ENCODE peak calls at places on chromosomes 7 and 10, in ten cellular contexts. One of them, this sample, is unnamed. For H3K4me1 and H3K36me3, the result is how much of the 10 kb centered on the place peaks cover.

GRCh38 chr7:12493407-12493806 is 77.1 kb upstream of the SCIN start:
- DNase-seq in psoas muscle: no peak
- DNase-seq in CD8-positive, alpha-beta memory T cell: no peak
- DNase-seq in Peyer's patch: no peak
- DNase-seq in Panc1: no peak
- DNase-seq in breast epithelium: no peak
- DNase-seq in stomach: peak
- DNase-seq in lower lobe of right lung: no peak
- DNase-seq in adrenal gland: no peak
- DNase-seq in left lung: no peak
- DNase-seq in this sample: no peak

GRCh38 chr7:77691892-77692491 is 4.3 kb upstream of the RSBN1L start:
- DNase-seq in psoas muscle: no peak
- DNase-seq in CD8-positive, alpha-beta memory T cell: no peak
- DNase-seq in Peyer's patch: no peak
- DNase-seq in Panc1: no peak
- DNase-seq in breast epithelium: no peak
- DNase-seq in stomach: peak
- DNase-seq in lower lobe of right lung: no peak
- DNase-seq in adrenal gland: no peak
- DNase-seq in left lung: no peak
- DNase-seq in this sample: no peak

GRCh38 chr10:121288011-121288410 is 310.2 kb downstream of the FGFR2 start:
- DNase-seq in psoas muscle: no peak
- DNase-seq in CD8-positive, alpha-beta memory T cell: no peak
- DNase-seq in Peyer's patch: no peak
- DNase-seq in Panc1: no peak
- DNase-seq in breast epithelium: no peak
- DNase-seq in stomach: no peak
- DNase-seq in lower lobe of right lung: no peak
- DNase-seq in adrenal gland: no peak
- DNase-seq in left lung: no peak
- DNase-seq in this sample: no peak

GRCh38 chr10:124478517-124478916 is 16.9 kb downstream of the LHPP start:
- DNase-seq in psoas muscle: no peak
- DNase-seq in CD8-positive, alpha-beta memory T cell: no peak
- DNase-seq in Peyer's patch: no peak
- DNase-seq in Panc1: no peak
- DNase-seq in breast epithelium: no peak
- DNase-seq in stomach: no peak
- DNase-seq in lower lobe of right lung: no peak
- DNase-seq in adrenal gland: no peak
- DNase-seq in left lung: no peak
- DNase-seq in this sample: no peak

GRCh38 chr10:124605001-124605370 is 139.2 kb downstream of the FAM53B start:
- DNase-seq in psoas muscle: peak
- DNase-seq in CD8-positive, alpha-beta memory T cell: no peak
- DNase-seq in Peyer's patch: no peak
- DNase-seq in Panc1: no peak
- DNase-seq in breast epithelium: no peak
- DNase-seq in stomach: no peak
- DNase-seq in lower lobe of right lung: no peak
- DNase-seq in adrenal gland: no peak
- DNase-seq in left lung: no peak
- DNase-seq in this sample: no peak

GRCh38 chr10:93821051-93821772 is 63.5 kb downstream of the LGI1 start:
- DNase-seq in psoas muscle: no peak
- DNase-seq in CD8-positive, alpha-beta memory T cell: no peak
- DNase-seq in Peyer's patch: no peak
- DNase-seq in Panc1: no peak
- DNase-seq in breast epithelium: no peak
- DNase-seq in stomach: no peak
- DNase-seq in lower lobe of right lung: no peak
- DNase-seq in adrenal gland: no peak
- DNase-seq in left lung: no peak
- DNase-seq in this sample: no peak

GRCh38 chr10:88949912-88950664 is 2.5 kb downstream of the ACTA2 start:
- DNase-seq in psoas muscle: no peak
- DNase-seq in CD8-positive, alpha-beta memory T cell: no peak
- DNase-seq in Peyer's patch: no peak
- DNase-seq in Panc1: no peak
- DNase-seq in breast epithelium: no peak
- DNase-seq in stomach: no peak
- DNase-seq in lower lobe of right lung: no peak
- DNase-seq in adrenal gland: no peak
- DNase-seq in left lung: no peak
- DNase-seq in this sample: no peak

GRCh38 chr7:22231806-22232205 is 125.1 kb downstream of the RAPGEF5 start:
- DNase-seq in psoas muscle: no peak
- DNase-seq in CD8-positive, alpha-beta memory T cell: no peak
- DNase-seq in Peyer's patch: no peak
- DNase-seq in Panc1: no peak
- DNase-seq in breast epithelium: no peak
- DNase-seq in stomach: no peak
- DNase-seq in lower lobe of right lung: no peak
- DNase-seq in adrenal gland: no peak
- DNase-seq in left lung: no peak
- DNase-seq in this sample: no peak

GRCh38 chr7:43698461-43699255 is 30.7 kb downstream of the COA1 start:
- DNase-seq in psoas muscle: no peak
- DNase-seq in CD8-positive, alpha-beta memory T cell: no peak
- DNase-seq in Peyer's patch: no peak
- DNase-seq in Panc1: no peak
- DNase-seq in breast epithelium: no peak
- DNase-seq in stomach: no peak
- DNase-seq in lower lobe of right lung: no peak
- DNase-seq in adrenal gland: no peak
- DNase-seq in left lung: no peak
- DNase-seq in this sample: no peak

GRCh38 chr7:43701502-43701859 is 27.8 kb downstream of the COA1 start:
- DNase-seq in psoas muscle: no peak
- DNase-seq in CD8-positive, alpha-beta memory T cell: no peak
- DNase-seq in Peyer's patch: no peak
- DNase-seq in Panc1: no peak
- DNase-seq in breast epithelium: no peak
- DNase-seq in stomach: no peak
- DNase-seq in lower lobe of right lung: no peak
- DNase-seq in adrenal gland: no peak
- DNase-seq in left lung: no peak
- DNase-seq in this sample: no peak

GRCh38 chr7:43700646-43701501 is 28.4 kb downstream of the COA1 start:
- DNase-seq in psoas muscle: no peak
- DNase-seq in CD8-positive, alpha-beta memory T cell: no peak
- DNase-seq in Peyer's patch: no peak
- DNase-seq in Panc1: no peak
- DNase-seq in breast epithelium: no peak
- DNase-seq in stomach: no peak
- DNase-seq in lower lobe of right lung: no peak
- DNase-seq in adrenal gland: no peak
- DNase-seq in left lung: no peak
- DNase-seq in this sample: no peak

GRCh38 chr7:43701929-43702328 is 27.4 kb downstream of the COA1 start:
- DNase-seq in psoas muscle: no peak
- DNase-seq in CD8-positive, alpha-beta memory T cell: no peak
- DNase-seq in Peyer's patch: no peak
- DNase-seq in Panc1: no peak
- DNase-seq in breast epithelium: no peak
- DNase-seq in stomach: no peak
- DNase-seq in lower lobe of right lung: no peak
- DNase-seq in adrenal gland: no peak
- DNase-seq in left lung: no peak
- DNase-seq in this sample: no peak

GRCh38 chr7:43700059-43700501 is 29.2 kb downstream of the COA1 start:
- DNase-seq in psoas muscle: no peak
- DNase-seq in CD8-positive, alpha-beta memory T cell: peak
- DNase-seq in Peyer's patch: no peak
- DNase-seq in Panc1: peak
- DNase-seq in breast epithelium: no peak
- DNase-seq in stomach: no peak
- DNase-seq in lower lobe of right lung: no peak
- DNase-seq in adrenal gland: no peak
- DNase-seq in left lung: no peak
- DNase-seq in this sample: no peak
- H3K4me1 ChIP-seq in psoas muscle: under half
- H3K4me1 ChIP-seq in CD8-positive, alpha-beta memory T cell: under half
- H3K4me1 ChIP-seq in Peyer's patch: under half
- H3K4me1 ChIP-seq in Panc1: under half
- H3K4me1 ChIP-seq in breast epithelium: under half
- H3K4me1 ChIP-seq in stomach: under half
- H3K4me1 ChIP-seq in lower lobe of right lung: under half
- H3K4me1 ChIP-seq in adrenal gland: under half
- H3K4me1 ChIP-seq in left lung: under half
- H3K4me1 ChIP-seq in this sample: under half

GRCh38 chr7:26101471-26102151 is 50.4 kb upstream of the NFE2L3 start:
- DNase-seq in psoas muscle: peak
- DNase-seq in CD8-positive, alpha-beta memory T cell: no peak
- DNase-seq in Peyer's patch: peak
- DNase-seq in Panc1: no peak
- DNase-seq in breast epithelium: no peak
- DNase-seq in stomach: no peak
- DNase-seq in lower lobe of right lung: no peak
- DNase-seq in adrenal gland: no peak
- DNase-seq in left lung: no peak
- DNase-seq in this sample: no peak

GRCh38 chr7:26102176-26102575 is 49.8 kb upstream of the NFE2L3 start:
- DNase-seq in psoas muscle: no peak
- DNase-seq in CD8-positive, alpha-beta memory T cell: no peak
- DNase-seq in Peyer's patch: no peak
- DNase-seq in Panc1: no peak
- DNase-seq in breast epithelium: no peak
- DNase-seq in stomach: no peak
- DNase-seq in lower lobe of right lung: no peak
- DNase-seq in adrenal gland: no peak
- DNase-seq in left lung: no peak
- DNase-seq in this sample: no peak

GRCh38 chr7:26103541-26104070 is 48.4 kb upstream of the NFE2L3 start:
- DNase-seq in psoas muscle: no peak
- DNase-seq in CD8-positive, alpha-beta memory T cell: no peak
- DNase-seq in Peyer's patch: no peak
- DNase-seq in Panc1: no peak
- DNase-seq in breast epithelium: no peak
- DNase-seq in stomach: no peak
- DNase-seq in lower lobe of right lung: no peak
- DNase-seq in adrenal gland: no peak
- DNase-seq in left lung: no peak
- DNase-seq in this sample: no peak

GRCh38 chr7:26097837-26098668 is 53.9 kb upstream of the NFE2L3 start:
- DNase-seq in psoas muscle: no peak
- DNase-seq in CD8-positive, alpha-beta memory T cell: no peak
- DNase-seq in Peyer's patch: no peak
- DNase-seq in Panc1: no peak
- DNase-seq in breast epithelium: no peak
- DNase-seq in stomach: no peak
- DNase-seq in lower lobe of right lung: no peak
- DNase-seq in adrenal gland: no peak
- DNase-seq in left lung: no peak
- DNase-seq in this sample: no peak

DNA sequence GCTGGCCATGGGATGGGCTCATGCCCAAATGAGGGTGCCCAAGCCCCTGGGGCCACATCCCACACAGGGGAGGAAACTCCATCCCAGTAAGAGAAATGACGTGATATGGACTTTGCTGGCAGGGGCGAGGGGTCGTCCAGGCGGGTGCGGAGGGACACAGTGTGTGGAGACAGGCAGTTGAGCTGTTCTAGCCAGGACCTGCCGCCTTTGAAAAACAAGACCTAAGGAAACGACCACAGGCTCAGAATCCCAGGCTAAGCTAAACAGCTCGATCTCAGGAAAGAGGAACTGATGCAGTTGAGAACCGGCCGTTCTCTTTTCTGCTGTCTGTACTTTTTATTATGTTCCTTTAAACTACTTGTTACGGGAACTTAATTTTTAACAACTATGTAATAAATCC is 51.1 kb upstream of the NFE2L3 start:
- DNase-seq in psoas muscle: no peak
- DNase-seq in CD8-positive, alpha-beta memory T cell: no peak
- DNase-seq in Peyer's patch: peak
- DNase-seq in Panc1: no peak
- DNase-seq in breast epithelium: no peak
- DNase-seq in stomach: no peak
- DNase-seq in lower lobe of right lung: no peak
- DNase-seq in adrenal gland: no peak
- DNase-seq in left lung: no peak
- DNase-seq in this sample: no peak
- H3K27ac ChIP-seq in psoas muscle: no peak
- H3K27ac ChIP-seq in CD8-positive, alpha-beta memory T cell: no peak
- H3K27ac ChIP-seq in Peyer's patch: peak
- H3K27ac ChIP-seq in Panc1: no peak
- H3K27ac ChIP-seq in breast epithelium: no peak
- H3K27ac ChIP-seq in stomach: peak
- H3K27ac ChIP-seq in lower lobe of right lung: peak
- H3K27ac ChIP-seq in adrenal gland: peak
- H3K27ac ChIP-seq in left lung: peak
- H3K27ac ChIP-seq in this sample: peak

GRCh38 chr10:112160834-112161233 is 22.7 kb downstream of the GPAM start:
- DNase-seq in psoas muscle: no peak
- DNase-seq in CD8-positive, alpha-beta memory T cell: no peak
- DNase-seq in Peyer's patch: no peak
- DNase-seq in Panc1: no peak
- DNase-seq in breast epithelium: no peak
- DNase-seq in stomach: no peak
- DNase-seq in lower lobe of right lung: no peak
- DNase-seq in adrenal gland: no peak
- DNase-seq in left lung: no peak
- DNase-seq in this sample: no peak

GRCh38 chr10:112166800-112167199 is 16.8 kb downstream of the GPAM start:
- DNase-seq in psoas muscle: no peak
- DNase-seq in CD8-positive, alpha-beta memory T cell: no peak
- DNase-seq in Peyer's patch: no peak
- DNase-seq in Panc1: no peak
- DNase-seq in breast epithelium: no peak
- DNase-seq in stomach: no peak
- DNase-seq in lower lobe of right lung: no peak
- DNase-seq in adrenal gland: no peak
- DNase-seq in left lung: no peak
- DNase-seq in this sample: no peak

GRCh38 chr10:112159469-112159868 is 24.1 kb downstream of the GPAM start:
- DNase-seq in psoas muscle: no peak
- DNase-seq in CD8-positive, alpha-beta memory T cell: no peak
- DNase-seq in Peyer's patch: no peak
- DNase-seq in Panc1: no peak
- DNase-seq in breast epithelium: no peak
- DNase-seq in stomach: no peak
- DNase-seq in lower lobe of right lung: no peak
- DNase-seq in adrenal gland: no peak
- DNase-seq in left lung: no peak
- DNase-seq in this sample: no peak

DNA sequence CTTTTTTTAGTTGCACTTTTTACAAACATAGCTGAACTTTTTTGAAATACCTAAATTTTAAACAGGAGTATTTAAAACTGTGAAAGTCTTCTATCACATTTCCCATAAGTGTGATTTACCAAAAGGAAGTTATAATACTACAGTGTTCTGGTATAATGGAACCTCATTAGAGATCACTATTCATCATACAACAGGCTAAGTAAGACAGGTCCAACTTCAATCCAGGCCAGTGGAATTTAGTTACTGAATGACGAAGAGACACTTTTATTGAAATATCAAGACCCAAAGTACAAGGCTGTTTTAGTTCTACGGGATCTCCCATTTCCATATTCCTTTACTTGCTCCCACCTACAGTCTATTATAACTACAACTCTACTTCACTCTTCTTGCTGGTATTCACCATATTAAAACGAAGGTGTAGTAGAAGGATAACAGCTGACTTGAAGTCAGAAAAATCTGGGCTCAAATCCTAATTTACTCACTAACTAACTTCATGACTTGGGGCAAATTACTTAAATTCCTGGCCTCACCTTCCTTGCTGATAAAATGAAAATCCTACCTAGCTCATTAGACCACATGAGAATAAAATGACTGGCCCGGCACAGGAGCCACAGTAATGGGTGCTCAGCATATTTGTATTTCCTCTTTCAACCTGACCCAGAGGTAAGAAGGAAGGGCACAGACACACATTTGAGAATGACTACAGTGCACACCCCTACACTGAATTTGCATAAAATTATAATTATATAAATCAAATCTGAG is 21.6 kb downstream of the GPAM start:
- DNase-seq in psoas muscle: no peak
- DNase-seq in CD8-positive, alpha-beta memory T cell: no peak
- DNase-seq in Peyer's patch: no peak
- DNase-seq in Panc1: no peak
- DNase-seq in breast epithelium: no peak
- DNase-seq in stomach: no peak
- DNase-seq in lower lobe of right lung: no peak
- DNase-seq in adrenal gland: no peak
- DNase-seq in left lung: no peak
- DNase-seq in this sample: no peak
- H3K36me3 ChIP-seq in psoas muscle: under half
- H3K36me3 ChIP-seq in CD8-positive, alpha-beta memory T cell: under half
- H3K36me3 ChIP-seq in Peyer's patch: under half
- H3K36me3 ChIP-seq in Panc1: under half
- H3K36me3 ChIP-seq in breast epithelium: under half
- H3K36me3 ChIP-seq in stomach: under half
- H3K36me3 ChIP-seq in lower lobe of right lung: half or more
- H3K36me3 ChIP-seq in adrenal gland: half or more
- H3K36me3 ChIP-seq in left lung: under half
- H3K36me3 ChIP-seq in this sample: half or more

DNA sequence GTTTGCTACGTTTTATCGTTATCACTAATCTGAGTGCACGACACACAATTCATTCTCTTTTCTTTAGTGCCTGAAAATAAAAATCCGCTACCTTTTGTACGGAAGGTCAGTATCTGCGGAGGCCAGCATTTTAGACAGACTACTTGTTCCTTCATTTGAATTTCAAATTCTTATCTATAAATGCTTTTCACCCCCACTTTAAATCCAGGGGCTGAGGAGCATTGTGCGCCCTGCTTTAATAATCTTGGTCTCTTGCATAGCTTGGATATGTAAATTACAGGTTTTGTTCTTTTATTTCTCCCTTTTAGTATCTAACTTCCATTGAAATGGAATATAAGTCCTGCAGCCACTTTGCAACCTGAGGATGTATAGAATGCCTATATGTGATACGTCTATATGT is 44.7 kb downstream of the NRP1 start:
- DNase-seq in psoas muscle: no peak
- DNase-seq in CD8-positive, alpha-beta memory T cell: no peak
- DNase-seq in Peyer's patch: no peak
- DNase-seq in Panc1: no peak
- DNase-seq in breast epithelium: no peak
- DNase-seq in stomach: no peak
- DNase-seq in lower lobe of right lung: no peak
- DNase-seq in adrenal gland: no peak
- DNase-seq in left lung: no peak
- DNase-seq in this sample: no peak
- H3K4me1 ChIP-seq in psoas muscle: half or more
- H3K4me1 ChIP-seq in CD8-positive, alpha-beta memory T cell: under half
- H3K4me1 ChIP-seq in Peyer's patch: under half
- H3K4me1 ChIP-seq in Panc1: half or more
- H3K4me1 ChIP-seq in breast epithelium: under half
- H3K4me1 ChIP-seq in stomach: half or more
- H3K4me1 ChIP-seq in lower lobe of right lung: under half
- H3K4me1 ChIP-seq in adrenal gland: under half
- H3K4me1 ChIP-seq in left lung: under half
- H3K4me1 ChIP-seq in this sample: under half

This sample was measured in upper lobe of right lung.